ENCODE peak calls at places on chromosomes 16 and 17, in five cellular contexts. G is NCI-H1694 treated with DMSO at 0.1 percent for 48 hours; X is RCC 7860; U is hepatic stellate cell; W is stimulated activated CD4-positive, alpha-beta T cell treated with anti-CD3 and anti-CD28 coated beads, TNF-alpha, amount 100 ng/mL, for 4 hours. K is an unnamed sample.

GRCh38 chr16:84239186-84239790 is 524 bp downstream of the KCNG4 start:
- DNase-seq in G (no peak), X (no peak), U (no peak), W (no peak), K (no peak)

GRCh38 chr16:15435216-15435864 is 952 bp downstream of the BMERB1 start:
- DNase-seq in G (no peak), X (no peak), U (no peak), W (no peak), K (peak)

GRCh38 chr16:87207965-87208364 is 109.2 kb downstream of the C16orf95 start:
- DNase-seq in G (no peak), X (no peak), U (no peak), W (no peak), K (peak)

GRCh38 chr17:21078056-21078825 is 35.4 kb upstream of the USP22 start:
- DNase-seq in G (peak), X (no peak), U (no peak), W (no peak), K (no peak)

GRCh38 chr17:2419526-2419925 is 18.7 kb upstream of the MNT start:
- DNase-seq in G (no peak), X (no peak), U (no peak), W (no peak), K (no peak)

GRCh38 chr16:79528281-79528680 is 72.3 kb downstream of the MAF start:
- DNase-seq in G (no peak), X (no peak), U (no peak), W (no peak), K (no peak)

GRCh38 chr17:73545633-73546032 is 98.6 kb downstream of the SDK2 start:
- DNase-seq in G (no peak), X (no peak), U (no peak), W (no peak), K (no peak)

GRCh38 chr16:2425825-2426430 is 3.3 kb upstream of the CCNF start:
- DNase-seq in G (no peak), X (no peak), U (no peak), W (no peak), K (no peak)

GRCh38 chr16:82641336-82641984 is 14.7 kb downstream of the CDH13 start:
- DNase-seq in G (no peak), X (no peak), U (no peak), W (no peak), K (no peak)

GRCh38 chr17:1918346-1919021 is 88.7 kb downstream of the RPA1 start:
- DNase-seq in G (no peak), X (no peak), U (no peak), W (no peak), K (no peak)

GRCh38 chr17:42179335-42179734 is 1.6 kb downstream of the KCNH4 start:
- DNase-seq in G (no peak), X (no peak), U (no peak), W (no peak), K (no peak)

GRCh38 chr17:27660436-27660835 is 29.4 kb downstream of the LGALS9 start:
- DNase-seq in G (no peak), X (no peak), U (no peak), W (no peak), K (no peak)

GRCh38 chr17:146546-146945 is 9.2 kb downstream of the SCGB1C2 start:
- DNase-seq in G (no peak), X (no peak), U (no peak), W (no peak), K (peak)

GRCh38 chr17:1871743-1872142 is 41.9 kb downstream of the RPA1 start:
- DNase-seq in G (no peak), X (no peak), U (no peak), W (no peak), K (peak)

GRCh38 chr17:75168998-75169397 is 13.8 kb downstream of the SUMO2 start:
- DNase-seq in G (no peak), X (no peak), U (no peak), W (no peak), K (no peak)

GRCh38 chr17:27533874-27534815 is 77.9 kb downstream of the KSR1 start:
- DNase-seq in G (no peak), X (no peak), U (peak), W (no peak), K (peak)

GRCh38 chr17:73165616-73166404 is 1.0 kb downstream of the SSTR2 start:
- DNase-seq in G (no peak), X (no peak), U (no peak), W (no peak), K (no peak)

GRCh38 chr16:87895641-87896141 is 26.4 kb upstream of the SLC7A5 start:
- DNase-seq in G (no peak), X (no peak), U (no peak), W (peak), K (no peak)

GRCh38 chr16:86306811-86307517 is 203.4 kb upstream of the FOXF1 start:
- DNase-seq in G (no peak), X (no peak), U (peak), W (no peak), K (no peak)

GRCh38 chr17:80998388-80999223 is 7.0 kb downstream of the CHMP6 start:
- DNase-seq in G (no peak), X (no peak), U (no peak), W (no peak), K (no peak)

K was measured in mesendoderm.